ENCODE peak calls at places on chromosomes 5 and 9, in nine cellular contexts. One of them, this sample, is unnamed.

GRCh38 chr5:80191991-80192398 is 63.9 kb downstream of the SERINC5 start:
- DNase-seq in psoas muscle: peak
- DNase-seq in stimulated activated CD4-positive, alpha-beta T cell treated with anti-CD3 and anti-CD28 coated beads, TNF-alpha, amount 100 ng/mL, for 4 hours: no peak
- DNase-seq in AG04450: no peak
- DNase-seq in HT1080: no peak
- DNase-seq in NCI-H2029 treated with DMSO at 0.1 percent for 48 hours: no peak
- DNase-seq in NCI-H1092 treated with DMSO at 0.1 percent for 48 hours: peak
- DNase-seq in NCI-H2107: no peak
- DNase-seq in astrocyte: no peak
- DNase-seq in this sample: no peak

GRCh38 chr9:131405429-131405828 is 11.5 kb downstream of the PRRC2B start:
- DNase-seq in NCI-H2029 treated with DMSO at 0.1 percent for 48 hours: no peak
- DNase-seq in psoas muscle: peak
- DNase-seq in stimulated activated CD4-positive, alpha-beta T cell treated with anti-CD3 and anti-CD28 coated beads, TNF-alpha, amount 100 ng/mL, for 4 hours: no peak
- DNase-seq in AG04450: no peak
- DNase-seq in astrocyte: peak
- DNase-seq in NCI-H2107: no peak
- DNase-seq in NCI-H1092 treated with DMSO at 0.1 percent for 48 hours: no peak
- DNase-seq in HT1080: no peak
- DNase-seq in this sample: no peak

GRCh38 chr5:96885518-96886338 is 9.4 kb downstream of the ERAP2 start:
- DNase-seq in astrocyte: peak
- DNase-seq in stimulated activated CD4-positive, alpha-beta T cell treated with anti-CD3 and anti-CD28 coated beads, TNF-alpha, amount 100 ng/mL, for 4 hours: no peak
- DNase-seq in AG04450: no peak
- DNase-seq in NCI-H2107: no peak
- DNase-seq in NCI-H1092 treated with DMSO at 0.1 percent for 48 hours: no peak
- DNase-seq in HT1080: no peak
- DNase-seq in psoas muscle: no peak
- DNase-seq in NCI-H2029 treated with DMSO at 0.1 percent for 48 hours: no peak
- DNase-seq in this sample: no peak

GRCh38 chr9:35618854-35619799 is 914 bp upstream of the CD72 start:
- DNase-seq in HT1080: peak
- DNase-seq in NCI-H2107: no peak
- DNase-seq in stimulated activated CD4-positive, alpha-beta T cell treated with anti-CD3 and anti-CD28 coated beads, TNF-alpha, amount 100 ng/mL, for 4 hours: no peak
- DNase-seq in psoas muscle: peak
- DNase-seq in NCI-H1092 treated with DMSO at 0.1 percent for 48 hours: no peak
- DNase-seq in NCI-H2029 treated with DMSO at 0.1 percent for 48 hours: no peak
- DNase-seq in astrocyte: no peak
- DNase-seq in AG04450: no peak
- DNase-seq in this sample: no peak

GRCh38 chr9:18466101-18466500 is 7.9 kb upstream of the ADAMTSL1 start:
- DNase-seq in NCI-H1092 treated with DMSO at 0.1 percent for 48 hours: no peak
- DNase-seq in astrocyte: no peak
- DNase-seq in stimulated activated CD4-positive, alpha-beta T cell treated with anti-CD3 and anti-CD28 coated beads, TNF-alpha, amount 100 ng/mL, for 4 hours: no peak
- DNase-seq in HT1080: no peak
- DNase-seq in NCI-H2107: no peak
- DNase-seq in NCI-H2029 treated with DMSO at 0.1 percent for 48 hours: no peak
- DNase-seq in AG04450: no peak
- DNase-seq in psoas muscle: no peak
- DNase-seq in this sample: no peak

GRCh38 chr9:135821733-135822382 is 85.5 kb downstream of the CAMSAP1 start:
- DNase-seq in NCI-H2029 treated with DMSO at 0.1 percent for 48 hours: no peak
- DNase-seq in stimulated activated CD4-positive, alpha-beta T cell treated with anti-CD3 and anti-CD28 coated beads, TNF-alpha, amount 100 ng/mL, for 4 hours: no peak
- DNase-seq in HT1080: no peak
- DNase-seq in NCI-H2107: no peak
- DNase-seq in astrocyte: no peak
- DNase-seq in NCI-H1092 treated with DMSO at 0.1 percent for 48 hours: no peak
- DNase-seq in AG04450: no peak
- DNase-seq in psoas muscle: no peak
- DNase-seq in this sample: no peak

GRCh38 chr5:61416410-61416809 is 84.4 kb downstream of the ZSWIM6 start:
- DNase-seq in HT1080: no peak
- DNase-seq in NCI-H2107: no peak
- DNase-seq in NCI-H1092 treated with DMSO at 0.1 percent for 48 hours: no peak
- DNase-seq in AG04450: no peak
- DNase-seq in NCI-H2029 treated with DMSO at 0.1 percent for 48 hours: no peak
- DNase-seq in psoas muscle: no peak
- DNase-seq in astrocyte: no peak
- DNase-seq in stimulated activated CD4-positive, alpha-beta T cell treated with anti-CD3 and anti-CD28 coated beads, TNF-alpha, amount 100 ng/mL, for 4 hours: no peak
- DNase-seq in this sample: no peak

GRCh38 chr5:19771174-19771835 is 216.7 kb downstream of the CDH18 start:
- DNase-seq in psoas muscle: no peak
- DNase-seq in NCI-H2107: no peak
- DNase-seq in NCI-H1092 treated with DMSO at 0.1 percent for 48 hours: no peak
- DNase-seq in HT1080: peak
- DNase-seq in AG04450: no peak
- DNase-seq in NCI-H2029 treated with DMSO at 0.1 percent for 48 hours: no peak
- DNase-seq in stimulated activated CD4-positive, alpha-beta T cell treated with anti-CD3 and anti-CD28 coated beads, TNF-alpha, amount 100 ng/mL, for 4 hours: no peak
- DNase-seq in astrocyte: peak
- DNase-seq in this sample: no peak